ENCODE peak calls at places on chromosomes 5 and 9, in four cellular contexts. P is WTC11, Q is HepG2, Z is GM12878. Y is an unnamed sample.
A peak's percentile ranks its signal among the peaks of the same experiment; 100 is the strongest.

GRCh38 chr9:100505564-100506159 is 32.7 kb downstream of the TMEFF1 start:
- DNase-seq in P (peak; percentile 93), Q (peak; percentile 67), Z (peak; percentile 16), Y (peak; percentile 49)

GRCh38 chr9:137027369-137028012 is 546 bp downstream of the ABCA2 start:
- DNase-seq in P (peak; percentile 41), Q (no peak), Z (no peak), Y (no peak)

GRCh38 chr5:172485511-172486202 is 31.3 kb upstream of the SH3PXD2B start:
- DNase-seq in P (no peak), Q (no peak), Z (no peak), Y (no peak)

GRCh38 chr5:141513021-141513626 is 24.2 kb downstream of the PCDHGC5 start:
- DNase-seq in P (peak; percentile 51), Q (no peak), Z (no peak), Y (no peak)

GRCh38 chr5:129904667-129905466 is 602 bp downstream of the CHSY3 start:
- DNase-seq in P (peak; percentile 30), Q (no peak), Z (no peak), Y (no peak)

GRCh38 chr5:57710126-57710525 is 227.5 kb upstream of the ACTBL2 start:
- DNase-seq in P (no peak), Q (no peak), Z (no peak), Y (no peak)

GRCh38 chr9:93329632-93330286 is 121.7 kb upstream of the FAM120A start:
- DNase-seq in P (no peak), Q (peak; percentile 56), Z (no peak), Y (no peak)

GRCh38 chr5:171816666-171817065 is 31.0 kb downstream of the SMIM23 start:
- DNase-seq in P (no peak), Q (no peak), Z (no peak), Y (no peak)

GRCh38 chr9:125524522-125524921 is 182.5 kb downstream of the MAPKAP1 start:
- DNase-seq in P (peak; percentile 57), Q (no peak), Z (no peak), Y (no peak)

GRCh38 chr9:72863456-72864094 is 89.3 kb downstream of the ALDH1A1 start:
- DNase-seq in P (no peak), Q (no peak), Z (no peak), Y (no peak)

GRCh38 chr9:123033864-123034598 is 564 bp downstream of the GPR21 start:
- DNase-seq in P (no peak), Q (no peak), Z (no peak), Y (no peak)

GRCh38 chr9:109117856-109118801 is 1.6 kb downstream of the TMEM245 start:
- DNase-seq in P (no peak), Q (peak; percentile 65), Z (no peak), Y (peak; percentile 71)

DNA sequence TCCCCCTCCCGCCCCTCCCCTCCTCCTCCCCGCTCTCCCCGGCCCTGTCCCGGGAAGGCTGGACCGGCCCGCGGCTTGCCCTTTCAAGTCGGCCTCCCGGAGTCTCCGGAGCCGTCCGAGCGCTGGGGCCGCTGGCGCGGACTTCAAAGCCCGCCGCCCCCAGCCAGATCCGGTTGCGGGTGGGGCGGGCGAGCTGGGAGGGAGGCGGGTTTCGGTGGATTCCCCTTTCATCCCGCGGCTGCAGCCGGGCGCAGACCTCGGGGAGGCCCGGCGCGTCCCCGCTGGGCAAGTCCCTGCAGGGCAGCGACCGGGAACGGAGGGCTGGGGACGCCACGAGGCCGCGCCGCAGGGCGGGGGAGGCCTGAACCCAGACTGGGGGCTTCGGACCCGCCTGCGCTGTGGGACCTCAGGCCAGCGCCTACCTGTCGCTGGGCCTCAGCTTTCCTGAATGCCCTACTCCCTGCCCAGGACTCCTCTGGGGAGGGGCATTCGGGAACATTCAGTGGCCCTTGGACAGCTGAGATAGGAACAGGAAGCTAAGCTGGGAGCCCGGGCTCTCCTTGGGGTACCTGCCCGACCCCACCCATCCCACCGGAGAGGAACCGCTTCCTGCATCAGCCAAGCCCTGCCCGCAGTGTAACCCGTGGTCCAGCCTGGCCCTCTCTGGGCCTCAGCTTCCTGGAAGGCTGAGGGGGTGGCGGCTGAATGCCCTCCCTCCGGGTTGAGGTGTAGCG is 23.4 kb downstream of the C9orf50 start:
- DNase-seq in P (peak; percentile 74), Q (peak; percentile 93), Z (no peak), Y (no peak)
- TF ChIP-seq NR2C2 in P (no peak), Q (peak; percentile 60), Z (no peak), Y (no peak)

DNA sequence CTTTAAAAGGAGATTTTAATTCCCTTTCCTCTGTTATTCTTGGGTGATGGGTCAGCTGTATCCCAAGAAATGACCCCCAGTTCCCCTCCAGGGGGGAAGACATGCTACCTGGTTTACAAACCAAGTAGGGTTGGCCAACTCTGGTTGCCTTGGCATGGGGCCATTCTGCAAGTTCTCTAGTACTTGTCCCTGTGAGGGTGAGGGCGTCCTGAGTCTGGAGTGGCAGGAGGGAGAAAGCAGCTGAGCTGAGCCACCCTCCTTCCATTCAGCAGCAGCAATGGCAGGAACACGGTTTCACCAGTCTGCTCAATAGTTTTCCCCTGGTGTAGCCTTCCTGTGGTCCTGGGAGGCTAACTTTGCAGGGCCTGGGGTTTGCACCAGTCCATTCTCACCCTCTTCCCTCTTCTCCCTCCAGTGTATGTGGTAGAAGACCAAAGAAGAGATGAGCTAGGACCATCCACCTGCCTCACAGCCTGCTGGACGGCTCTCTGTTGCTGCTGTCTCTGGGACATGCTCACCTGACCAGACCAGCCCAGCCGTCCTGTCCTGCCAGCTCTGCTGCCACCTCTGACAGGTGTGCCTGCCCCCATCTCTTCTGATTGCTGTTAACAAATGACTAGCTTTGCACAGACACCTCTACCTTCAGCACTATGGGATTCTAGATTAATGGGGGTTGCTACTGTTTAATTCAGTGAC is 59.9 kb downstream of the PFDN1 start:
- DNase-seq in P (no peak), Q (no peak), Z (no peak), Y (no peak)
- TF ChIP-seq NR2C2 in P (no peak), Q (no peak), Z (no peak), Y (no peak)

GRCh38 chr5:169694221-169694620 is 57.1 kb downstream of the DOCK2 start:
- DNase-seq in P (no peak), Q (no peak), Z (no peak), Y (no peak)
- TF ChIP-seq NR2C2 in P (no peak), Q (no peak), Z (no peak), Y (no peak)

GRCh38 chr5:75362474-75362975 is 25.5 kb downstream of the HMGCR start:
- DNase-seq in P (no peak), Q (no peak), Z (no peak), Y (no peak)
- TF ChIP-seq NR2C2 in P (no peak), Q (no peak), Z (no peak), Y (no peak)

GRCh38 chr5:179137643-179138567 is 77.7 kb downstream of the ZNF354C start:
- DNase-seq in P (no peak), Q (no peak), Z (no peak), Y (no peak)

GRCh38 chr5:179137001-179137642 is 76.9 kb downstream of the ZNF354C start:
- DNase-seq in P (no peak), Q (no peak), Z (no peak), Y (no peak)

GRCh38 chr5:179135006-179135405 is 74.8 kb downstream of the ZNF354C start:
- DNase-seq in P (no peak), Q (no peak), Z (no peak), Y (no peak)

GRCh38 chr5:179134511-179134910 is 74.3 kb downstream of the ZNF354C start:
- DNase-seq in P (no peak), Q (no peak), Z (no peak), Y (no peak)

DNA sequence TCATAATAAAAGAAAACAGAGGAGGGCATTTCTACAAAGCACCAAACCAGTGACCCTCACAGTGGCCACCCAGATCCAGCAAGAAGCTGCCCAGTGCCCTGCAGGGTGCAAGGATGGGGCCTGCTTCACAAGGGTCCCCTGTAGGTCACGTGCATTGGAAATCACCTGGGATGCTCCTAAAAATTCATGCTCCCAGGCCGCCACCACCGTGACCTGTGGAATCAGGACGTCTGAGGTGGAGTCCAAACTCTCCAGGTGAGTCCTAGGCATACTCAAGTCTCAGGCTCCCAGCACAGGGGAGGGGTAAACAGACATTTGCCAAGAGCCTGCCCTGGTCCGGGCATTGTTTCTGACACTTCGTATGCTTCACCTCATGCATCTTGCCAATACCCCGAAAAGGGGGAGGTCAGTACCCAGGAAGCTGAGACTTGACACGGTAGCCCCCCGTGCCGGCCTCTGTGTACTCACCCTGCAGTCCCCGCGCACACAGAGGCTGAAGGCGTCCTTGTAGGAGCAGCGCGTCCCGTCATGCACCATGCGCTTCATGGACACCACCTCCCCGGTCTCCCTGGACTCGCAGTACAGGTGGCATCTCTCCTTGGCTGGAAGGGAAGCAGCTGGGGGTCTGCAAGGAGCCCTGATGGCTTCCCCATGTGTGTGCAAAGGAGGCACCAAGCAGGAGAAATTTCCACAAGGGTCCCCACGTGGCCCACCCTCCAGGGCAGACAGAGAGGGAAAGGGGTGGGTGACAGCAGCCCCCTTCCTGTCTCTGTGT is 75.5 kb downstream of the ZNF354C start:
- DNase-seq in P (no peak), Q (no peak), Z (no peak), Y (no peak)
- TF ChIP-seq NR2C2 in P (no peak), Q (no peak), Z (no peak), Y (no peak)

GRCh38 chr9:127569819-127570401 is 42.2 kb upstream of the STXBP1 start:
- DNase-seq in P (no peak), Q (no peak), Z (no peak), Y (no peak)

GRCh38 chr9:127570533-127571111 is 41.5 kb upstream of the STXBP1 start:
- DNase-seq in P (no peak), Q (no peak), Z (no peak), Y (no peak)

GRCh38 chr9:127567898-127568617 is 44.0 kb upstream of the STXBP1 start:
- DNase-seq in P (peak; percentile 57), Q (no peak), Z (no peak), Y (peak; percentile 50)

GRCh38 chr9:127568618-127568970 is 43.5 kb upstream of the STXBP1 start:
- DNase-seq in P (no peak), Q (no peak), Z (no peak), Y (no peak)

GRCh38 chr9:127568971-127569818 is 42.9 kb upstream of the STXBP1 start:
- DNase-seq in P (peak; percentile 77), Q (peak; percentile 55), Z (no peak), Y (peak; percentile 99)
- TF ChIP-seq NR2C2 in P (no peak), Q (no peak), Z (no peak), Y (no peak)

GRCh38 chr9:136021891-136022681 is 60.9 kb upstream of the UBAC1 start:
- DNase-seq in P (peak; percentile 19), Q (no peak), Z (no peak), Y (no peak)
- TF ChIP-seq NR2C2 in P (no peak), Q (no peak), Z (no peak), Y (no peak)

DNA sequence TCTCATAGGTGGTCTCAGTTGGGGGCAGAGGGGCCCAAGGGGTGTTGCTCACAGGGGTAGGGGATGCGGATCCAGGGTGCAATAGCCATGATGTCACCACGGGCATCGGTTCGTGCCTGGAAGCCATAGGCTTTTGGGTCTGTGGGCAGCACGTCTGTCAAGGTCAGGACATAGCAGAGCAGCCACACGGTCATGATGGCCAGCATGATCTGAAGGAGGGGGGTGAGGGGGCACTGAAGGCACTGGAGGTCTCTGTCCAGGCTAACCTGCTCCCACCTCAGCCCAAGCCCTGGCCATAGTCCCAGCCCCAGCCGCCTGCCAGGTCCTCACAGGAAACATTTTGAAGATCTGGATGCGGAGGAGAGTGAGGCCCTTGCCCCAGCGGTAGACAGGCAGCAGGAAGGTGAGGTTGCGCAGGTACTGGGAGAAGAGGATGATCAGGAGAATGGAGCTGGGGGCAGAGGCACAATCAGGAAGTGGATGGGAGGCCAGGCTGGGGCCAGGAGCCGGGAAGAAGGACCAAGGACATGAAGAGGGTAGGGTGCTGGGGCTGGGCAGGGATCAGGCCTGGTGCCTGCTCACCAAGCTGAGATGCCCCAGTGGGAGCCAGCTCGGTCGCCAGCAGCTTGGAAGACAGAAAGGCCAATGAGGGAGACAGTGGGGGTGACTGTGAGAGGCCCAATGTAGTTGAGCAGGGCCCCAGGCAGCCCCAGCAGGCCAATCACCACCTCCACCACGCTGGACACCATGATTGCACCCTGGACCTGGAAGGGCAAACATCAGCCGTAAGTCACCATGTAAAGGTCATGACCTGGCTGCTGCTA is 3.3 kb downstream of the SLC23A1 start:
- DNase-seq in P (no peak), Q (no peak), Z (no peak), Y (no peak)
- TF ChIP-seq NR2C2 in P (no peak), Q (no peak), Z (no peak), Y (no peak)

GRCh38 chr9:132125944-132126720 is 35.7 kb upstream of the NTNG2 start:
- DNase-seq in P (no peak), Q (no peak), Z (no peak), Y (no peak)
- TF ChIP-seq NR2C2 in P (no peak), Q (no peak), Z (no peak), Y (no peak)